ENCODE peak calls at places on chromosomes 7 and 10, in seven cellular contexts. Q, N, Y, U, D, J and E are unnamed samples.

GRCh38 chr7:96188623-96188991 is 133.3 kb downstream of the SLC25A13 start:
- DNase-seq in Q (no peak), N (no peak), Y (no peak), U (no peak), D (no peak), J (no peak), E (no peak)

GRCh38 chr10:32005050-32005449 is 51.2 kb downstream of the KIF5B start:
- DNase-seq in Q (peak; percentile 48), N (no peak), Y (no peak), U (peak; percentile 48), D (no peak), J (peak; percentile 47), E (peak; percentile 47)

GRCh38 chr10:72980348-72980747 is 25.7 kb upstream of the PLA2G12B start:
- DNase-seq in Q (peak; percentile 89), N (no peak), Y (no peak), U (no peak), D (no peak), J (no peak), E (no peak)

GRCh38 chr10:132467464-132468149 is 70.0 kb upstream of the INPP5A start:
- DNase-seq in Q (no peak), N (peak; percentile 20), Y (no peak), U (no peak), D (peak; percentile 16), J (no peak), E (no peak)

GRCh38 chr7:107359520-107360316 is 110.1 kb upstream of the GPR22 start:
- DNase-seq in Q (no peak), N (no peak), Y (no peak), U (no peak), D (no peak), J (no peak), E (no peak)

GRCh38 chr7:95687759-95688343 is 84.5 kb upstream of the DYNC1I1 start:
- DNase-seq in Q (no peak), N (no peak), Y (no peak), U (no peak), D (no peak), J (no peak), E (no peak)

GRCh38 chr10:59808896-59809643 is 55.8 kb upstream of the MRLN start:
- DNase-seq in Q (peak; percentile 56), N (peak; percentile 81), Y (no peak), U (peak; percentile 39), D (peak; percentile 66), J (peak; percentile 50), E (peak; percentile 64)

GRCh38 chr7:50644114-50644513 is 78.9 kb upstream of the DDC start:
- DNase-seq in Q (no peak), N (no peak), Y (no peak), U (no peak), D (no peak), J (no peak), E (no peak)

GRCh38 chr7:682810-683209 is 43.7 kb upstream of the DNAAF5 start:
- DNase-seq in Q (no peak), N (no peak), Y (no peak), U (no peak), D (no peak), J (no peak), E (no peak)

GRCh38 chr7:151104411-151105235 is 18.3 kb downstream of the AGAP3 start:
- DNase-seq in Q (no peak), N (no peak), Y (no peak), U (no peak), D (no peak), J (no peak), E (no peak)

GRCh38 chr10:22615819-22616499 is 98.4 kb downstream of the PIP4K2A start:
- DNase-seq in Q (no peak), N (peak; percentile 55), Y (no peak), U (peak; percentile 60), D (peak; percentile 37), J (peak; percentile 74), E (peak; percentile 60)

GRCh38 chr7:19294629-19295028 is 149.4 kb upstream of the FERD3L start:
- DNase-seq in Q (no peak), N (no peak), Y (peak; percentile 12), U (no peak), D (no peak), J (no peak), E (no peak)

GRCh38 chr7:101975046-101975445 is 157.6 kb downstream of the CUX1 start:
- DNase-seq in Q (no peak), N (no peak), Y (no peak), U (no peak), D (no peak), J (no peak), E (no peak)

GRCh38 chr7:134440476-134440875 is 18.4 kb downstream of the AKR1B1 start:
- DNase-seq in Q (no peak), N (no peak), Y (no peak), U (no peak), D (no peak), J (no peak), E (no peak)

GRCh38 chr10:21989453-21990154 is 13.9 kb downstream of the DNAJC1 start:
- DNase-seq in Q (peak; percentile 46), N (peak; percentile 77), Y (peak; percentile 47), U (peak; percentile 45), D (no peak), J (peak; percentile 54), E (peak; percentile 45)

GRCh38 chr7:40733578-40733977 is 598.8 kb downstream of the SUGCT start:
- DNase-seq in Q (no peak), N (no peak), Y (no peak), U (no peak), D (no peak), J (no peak), E (no peak)

GRCh38 chr7:123367508-123368122 is 166.8 kb downstream of the IQUB start:
- DNase-seq in Q (no peak), N (no peak), Y (no peak), U (peak; percentile 58), D (peak; percentile 23), J (no peak), E (peak; percentile 43)

GRCh38 chr7:140541176-140541512 is 61.8 kb upstream of the MKRN1 start:
- DNase-seq in Q (no peak), N (no peak), Y (no peak), U (no peak), D (no peak), J (no peak), E (no peak)

GRCh38 chr10:44399478-44400451 is 14.9 kb upstream of the CXCL12 start:
- DNase-seq in Q (no peak), N (no peak), Y (peak; percentile 61), U (no peak), D (no peak), J (no peak), E (no peak)

GRCh38 chr10:11894381-11895107 is 71.4 kb downstream of the PROSER2 start:
- DNase-seq in Q (no peak), N (peak; percentile 15), Y (no peak), U (no peak), D (no peak), J (no peak), E (no peak)

GRCh38 chr10:67402620-67403019 is 293.4 kb downstream of the CTNNA3 start:
- DNase-seq in Q (no peak), N (no peak), Y (no peak), U (no peak), D (no peak), J (no peak), E (no peak)

GRCh38 chr7:34807548-34808340 is 149.7 kb downstream of the NPSR1 start:
- DNase-seq in Q (no peak), N (no peak), Y (no peak), U (no peak), D (no peak), J (no peak), E (no peak)

GRCh38 chr7:46630031-46630430 is 709.0 kb upstream of the IGFBP3 start:
- DNase-seq in Q (no peak), N (no peak), Y (no peak), U (no peak), D (no peak), J (no peak), E (no peak)

GRCh38 chr10:71627956-71628355 is 91.6 kb downstream of the C10orf105 start:
- DNase-seq in Q (no peak), N (no peak), Y (no peak), U (no peak), D (no peak), J (no peak), E (no peak)

GRCh38 chr10:24196426-24197039 is 12.4 kb upstream of the KIAA1217 start:
- DNase-seq in Q (peak; percentile 37), N (peak; percentile 82), Y (peak; percentile 28), U (peak; percentile 73), D (peak; percentile 58), J (peak; percentile 69), E (peak; percentile 77)
- TF ChIP-seq CTCF in Q (peak; percentile 89), N (peak; percentile 98), Y (peak; percentile 97), U (peak; percentile 91), D (peak; percentile 95), J (peak; percentile 90), E (peak; percentile 89)

GRCh38 chr10:83167081-83167480 is 972.2 kb upstream of the GHITM start:
- DNase-seq in Q (peak; percentile 5), N (no peak), Y (no peak), U (no peak), D (no peak), J (no peak), E (no peak)

GRCh38 chr10:83164134-83164533 is 975.2 kb upstream of the GHITM start:
- DNase-seq in Q (no peak), N (no peak), Y (no peak), U (no peak), D (no peak), J (no peak), E (no peak)

GRCh38 chr10:83165164-83165563 is 974.1 kb upstream of the GHITM start:
- DNase-seq in Q (no peak), N (no peak), Y (no peak), U (no peak), D (no peak), J (no peak), E (no peak)

GRCh38 chr10:83166344-83166743 is 973.0 kb upstream of the GHITM start:
- DNase-seq in Q (no peak), N (no peak), Y (no peak), U (no peak), D (no peak), J (no peak), E (no peak)
- TF ChIP-seq CTCF in Q (no peak), N (no peak), Y (no peak), U (no peak), D (no peak), J (no peak), E (no peak)

DNA sequence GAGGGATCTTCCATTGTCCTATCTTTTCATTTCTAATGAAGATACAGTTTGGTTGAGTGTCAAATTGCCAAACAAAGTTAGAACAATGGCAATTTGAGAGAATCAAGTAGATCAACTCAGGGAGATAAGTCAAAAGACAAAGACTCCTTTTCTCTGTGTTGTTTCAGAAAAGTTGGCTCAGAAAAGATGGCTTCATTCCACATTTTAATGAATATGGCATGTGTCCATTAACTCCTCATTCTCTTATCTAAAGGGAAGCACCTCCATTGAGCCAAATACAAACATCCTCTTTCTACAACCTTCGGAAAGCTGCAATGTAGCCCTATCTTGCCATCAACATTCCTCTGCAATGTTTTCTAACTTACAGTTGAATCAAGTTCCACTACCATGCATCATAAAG is 939.0 kb upstream of the C7orf33 start:
- DNase-seq in Q (no peak), N (no peak), Y (no peak), U (no peak), D (no peak), J (no peak), E (no peak)
- TF ChIP-seq CTCF in Q (no peak), N (no peak), Y (no peak), U (no peak), D (no peak), J (no peak), E (no peak)

DNA sequence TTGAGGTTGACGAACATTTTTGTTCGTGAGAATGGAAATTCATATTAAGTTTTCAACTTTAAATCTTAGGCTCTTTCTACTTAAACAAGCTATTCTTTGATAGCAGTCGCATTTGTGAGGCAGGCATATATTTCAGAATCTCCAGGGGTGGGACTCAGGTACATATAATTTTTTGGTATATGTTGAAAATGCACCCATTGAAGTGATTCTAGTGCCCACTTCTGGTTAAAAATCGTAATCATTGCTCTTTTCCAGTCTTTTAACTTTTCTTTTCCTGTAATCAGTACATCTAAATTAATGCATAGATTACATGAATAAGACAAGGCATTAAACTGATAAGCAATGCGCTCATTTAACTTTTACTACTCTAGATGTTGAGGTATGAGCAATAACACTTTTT is 67.8 kb downstream of the ZNRF2 start:
- DNase-seq in Q (no peak), N (no peak), Y (no peak), U (no peak), D (no peak), J (no peak), E (no peak)
- TF ChIP-seq CTCF in Q (peak; percentile 71), N (no peak), Y (no peak), U (peak; percentile 27), D (no peak), J (peak; percentile 41), E (no peak)